ENCODE peak calls at places on chromosomes 16 and 17, in ten cellular contexts. One of them, this sample, is unnamed.

GRCh38 chr17:63140255-63140654 is 174.2 kb downstream of the TANC2 start:
- DNase-seq in heart left ventricle: peak; percentile 12
- DNase-seq in GM10248: no peak
- DNase-seq in colonic mucosa: no peak
- DNase-seq in chondrocyte: no peak
- DNase-seq in A549: no peak
- DNase-seq in fibroblast of lung: no peak
- DNase-seq in GM23338: no peak
- DNase-seq in ovary: no peak
- DNase-seq in AG04450: no peak
- DNase-seq in this sample: no peak

GRCh38 chr17:21201302-21201602 is 12.7 kb downstream of the TMEM11 start:
- DNase-seq in heart left ventricle: no peak
- DNase-seq in GM10248: no peak
- DNase-seq in colonic mucosa: no peak
- DNase-seq in chondrocyte: no peak
- DNase-seq in A549: no peak
- DNase-seq in fibroblast of lung: no peak
- DNase-seq in GM23338: no peak
- DNase-seq in ovary: no peak
- DNase-seq in AG04450: no peak
- DNase-seq in this sample: no peak

GRCh38 chr16:57585051-57585687 is 42.7 kb downstream of the ADGRG5 start:
- DNase-seq in heart left ventricle: no peak
- DNase-seq in GM10248: no peak
- DNase-seq in colonic mucosa: no peak
- DNase-seq in chondrocyte: no peak
- DNase-seq in A549: no peak
- DNase-seq in fibroblast of lung: no peak
- DNase-seq in GM23338: no peak
- DNase-seq in ovary: no peak
- DNase-seq in AG04450: no peak
- DNase-seq in this sample: no peak

GRCh38 chr16:75304521-75305363 is 53.3 kb upstream of the BCAR1 start:
- DNase-seq in heart left ventricle: peak; percentile 44
- DNase-seq in GM10248: no peak
- DNase-seq in colonic mucosa: peak; percentile 73
- DNase-seq in chondrocyte: no peak
- DNase-seq in A549: peak; percentile 23
- DNase-seq in fibroblast of lung: peak; percentile 96
- DNase-seq in GM23338: no peak
- DNase-seq in ovary: peak; percentile 60
- DNase-seq in AG04450: no peak
- DNase-seq in this sample: no peak

GRCh38 chr16:66189951-66190350 is 176.5 kb upstream of the CDH5 start:
- DNase-seq in heart left ventricle: no peak
- DNase-seq in GM10248: no peak
- DNase-seq in colonic mucosa: no peak
- DNase-seq in chondrocyte: no peak
- DNase-seq in A549: no peak
- DNase-seq in fibroblast of lung: peak; percentile 98
- DNase-seq in GM23338: no peak
- DNase-seq in ovary: no peak
- DNase-seq in AG04450: peak; percentile 81
- DNase-seq in this sample: peak; percentile 18

GRCh38 chr17:2551928-2552327 is 40.2 kb upstream of the METTL16 start:
- DNase-seq in heart left ventricle: no peak
- DNase-seq in GM10248: no peak
- DNase-seq in colonic mucosa: no peak
- DNase-seq in chondrocyte: no peak
- DNase-seq in A549: no peak
- DNase-seq in fibroblast of lung: no peak
- DNase-seq in GM23338: no peak
- DNase-seq in ovary: no peak
- DNase-seq in AG04450: no peak
- DNase-seq in this sample: no peak

GRCh38 chr16:54159490-54160080 is 127.0 kb downstream of the IRX3 start:
- DNase-seq in heart left ventricle: no peak
- DNase-seq in GM10248: no peak
- DNase-seq in colonic mucosa: no peak
- DNase-seq in chondrocyte: no peak
- DNase-seq in A549: no peak
- DNase-seq in fibroblast of lung: no peak
- DNase-seq in GM23338: no peak
- DNase-seq in ovary: no peak
- DNase-seq in AG04450: no peak
- DNase-seq in this sample: no peak

GRCh38 chr17:78117027-78117981 is 11.3 kb downstream of the TMC6 start:
- DNase-seq in heart left ventricle: no peak
- DNase-seq in GM10248: no peak
- DNase-seq in colonic mucosa: no peak
- DNase-seq in chondrocyte: peak; percentile 86
- DNase-seq in A549: no peak
- DNase-seq in fibroblast of lung: peak; percentile 20
- DNase-seq in GM23338: peak; percentile 79
- DNase-seq in ovary: no peak
- DNase-seq in AG04450: no peak
- DNase-seq in this sample: no peak

GRCh38 chr17:6491071-6491700 is 46.9 kb downstream of the PIMREG start:
- DNase-seq in heart left ventricle: no peak
- DNase-seq in GM10248: no peak
- DNase-seq in colonic mucosa: no peak
- DNase-seq in chondrocyte: no peak
- DNase-seq in A549: no peak
- DNase-seq in fibroblast of lung: no peak
- DNase-seq in GM23338: peak; percentile 48
- DNase-seq in ovary: no peak
- DNase-seq in AG04450: no peak
- DNase-seq in this sample: no peak

GRCh38 chr17:78341559-78342437 is 18.1 kb downstream of the SOCS3 start:
- DNase-seq in heart left ventricle: peak; percentile 88
- DNase-seq in GM10248: peak; percentile 50
- DNase-seq in colonic mucosa: peak; percentile 79
- DNase-seq in chondrocyte: no peak
- DNase-seq in A549: peak; percentile 83
- DNase-seq in fibroblast of lung: peak; percentile 83
- DNase-seq in GM23338: peak; percentile 88
- DNase-seq in ovary: peak; percentile 79
- DNase-seq in AG04450: no peak
- DNase-seq in this sample: peak; percentile 85

DNA sequence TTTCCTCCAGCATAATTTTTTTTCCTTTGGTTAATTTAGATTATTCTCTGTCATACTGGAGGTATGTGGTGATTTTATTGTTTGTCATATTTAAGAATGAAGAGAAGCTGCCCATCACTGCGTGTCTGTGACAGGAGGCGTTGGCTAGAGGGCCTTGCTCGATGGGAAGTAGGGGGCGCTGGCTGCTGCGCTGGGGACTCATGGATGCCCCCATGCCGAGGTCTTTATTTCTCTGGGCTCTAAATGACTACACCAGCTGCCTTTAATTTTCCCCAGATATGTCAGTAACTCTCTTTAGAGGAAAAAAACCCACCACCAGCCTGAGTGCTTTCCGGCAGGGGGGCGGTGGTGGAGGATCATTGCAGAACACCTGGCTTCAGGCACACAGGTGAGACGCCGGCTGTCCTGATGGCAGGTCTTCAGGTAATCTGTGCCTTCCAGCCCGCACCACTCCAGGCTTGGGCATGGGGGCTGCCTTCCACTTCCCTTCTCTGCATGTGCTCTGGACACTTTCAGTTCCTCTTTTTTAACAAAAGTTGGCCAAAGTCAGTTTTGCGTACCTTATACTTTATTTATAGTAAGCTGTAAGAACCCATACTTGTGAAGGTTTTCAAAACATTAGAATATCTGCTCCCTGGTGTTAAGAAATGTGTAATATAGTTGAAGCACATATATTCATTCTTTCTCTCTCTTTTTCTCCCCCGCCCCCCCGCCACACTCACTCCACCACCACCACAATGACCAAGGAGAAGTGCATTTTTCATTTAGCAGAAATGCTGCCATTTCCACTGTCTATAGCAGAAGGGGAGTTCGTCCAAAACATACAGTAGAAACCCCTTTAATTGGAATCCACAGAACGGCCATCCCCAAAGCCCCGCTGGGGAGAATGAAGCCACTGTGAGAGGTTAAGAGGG is 192.7 kb downstream of the RPTOR start:
- DNase-seq in heart left ventricle: no peak
- DNase-seq in GM10248: peak; percentile 83
- DNase-seq in colonic mucosa: no peak
- DNase-seq in chondrocyte: no peak
- DNase-seq in A549: no peak
- DNase-seq in fibroblast of lung: no peak
- DNase-seq in GM23338: peak; percentile 29
- DNase-seq in ovary: no peak
- DNase-seq in AG04450: no peak
- DNase-seq in this sample: no peak
- TF ChIP-seq CTCF in heart left ventricle: no peak
- TF ChIP-seq CTCF in GM10248: peak; percentile 30
- TF ChIP-seq CTCF in colonic mucosa: no peak
- TF ChIP-seq CTCF in chondrocyte: no peak
- TF ChIP-seq CTCF in A549: no peak
- TF ChIP-seq CTCF in fibroblast of lung: no peak
- TF ChIP-seq CTCF in GM23338: peak; percentile 35
- TF ChIP-seq CTCF in ovary: no peak
- TF ChIP-seq CTCF in AG04450: no peak
- TF ChIP-seq CTCF in this sample: no peak

DNA sequence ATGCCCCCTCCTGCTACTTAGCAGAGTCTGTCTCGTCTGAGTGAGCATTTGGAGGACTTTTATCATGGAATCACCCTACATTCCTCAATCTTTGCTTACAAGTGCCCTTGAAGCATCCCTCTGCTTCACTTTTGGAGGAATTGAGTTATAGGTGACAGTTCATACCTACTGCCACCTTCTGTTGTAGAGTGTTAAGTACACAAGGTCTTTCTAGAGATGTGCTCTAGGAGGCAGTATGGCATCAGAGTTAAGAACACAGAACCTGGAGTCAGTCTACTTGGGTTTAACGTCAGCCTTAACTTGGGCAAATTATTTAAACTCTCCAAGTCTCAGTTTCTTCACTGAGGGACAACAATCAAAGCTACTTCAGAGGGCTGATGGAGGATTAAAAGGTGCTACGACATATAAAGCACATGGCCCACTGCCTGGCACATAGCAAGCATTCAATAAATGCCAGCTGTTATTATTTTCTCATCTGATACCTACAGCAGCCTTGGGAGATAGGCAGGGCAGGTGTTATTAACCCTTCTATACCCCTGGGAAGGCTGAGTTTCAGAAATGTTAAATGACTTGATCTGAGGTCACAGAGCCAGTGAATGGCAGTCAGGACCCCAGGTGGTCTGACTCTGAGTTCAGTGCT is 62.2 kb downstream of the UTP18 start:
- DNase-seq in heart left ventricle: no peak
- DNase-seq in GM10248: no peak
- DNase-seq in colonic mucosa: no peak
- DNase-seq in chondrocyte: no peak
- DNase-seq in A549: peak; percentile 30
- DNase-seq in fibroblast of lung: peak; percentile 10
- DNase-seq in GM23338: peak; percentile 88
- DNase-seq in ovary: no peak
- DNase-seq in AG04450: no peak
- DNase-seq in this sample: no peak
- TF ChIP-seq CTCF in heart left ventricle: no peak
- TF ChIP-seq CTCF in GM10248: peak; percentile 53
- TF ChIP-seq CTCF in colonic mucosa: no peak
- TF ChIP-seq CTCF in chondrocyte: peak; percentile 74
- TF ChIP-seq CTCF in A549: peak; percentile 63
- TF ChIP-seq CTCF in fibroblast of lung: peak; percentile 11
- TF ChIP-seq CTCF in GM23338: peak; percentile 94
- TF ChIP-seq CTCF in ovary: no peak
- TF ChIP-seq CTCF in AG04450: peak; percentile 21
- TF ChIP-seq CTCF in this sample: peak; percentile 74

DNA sequence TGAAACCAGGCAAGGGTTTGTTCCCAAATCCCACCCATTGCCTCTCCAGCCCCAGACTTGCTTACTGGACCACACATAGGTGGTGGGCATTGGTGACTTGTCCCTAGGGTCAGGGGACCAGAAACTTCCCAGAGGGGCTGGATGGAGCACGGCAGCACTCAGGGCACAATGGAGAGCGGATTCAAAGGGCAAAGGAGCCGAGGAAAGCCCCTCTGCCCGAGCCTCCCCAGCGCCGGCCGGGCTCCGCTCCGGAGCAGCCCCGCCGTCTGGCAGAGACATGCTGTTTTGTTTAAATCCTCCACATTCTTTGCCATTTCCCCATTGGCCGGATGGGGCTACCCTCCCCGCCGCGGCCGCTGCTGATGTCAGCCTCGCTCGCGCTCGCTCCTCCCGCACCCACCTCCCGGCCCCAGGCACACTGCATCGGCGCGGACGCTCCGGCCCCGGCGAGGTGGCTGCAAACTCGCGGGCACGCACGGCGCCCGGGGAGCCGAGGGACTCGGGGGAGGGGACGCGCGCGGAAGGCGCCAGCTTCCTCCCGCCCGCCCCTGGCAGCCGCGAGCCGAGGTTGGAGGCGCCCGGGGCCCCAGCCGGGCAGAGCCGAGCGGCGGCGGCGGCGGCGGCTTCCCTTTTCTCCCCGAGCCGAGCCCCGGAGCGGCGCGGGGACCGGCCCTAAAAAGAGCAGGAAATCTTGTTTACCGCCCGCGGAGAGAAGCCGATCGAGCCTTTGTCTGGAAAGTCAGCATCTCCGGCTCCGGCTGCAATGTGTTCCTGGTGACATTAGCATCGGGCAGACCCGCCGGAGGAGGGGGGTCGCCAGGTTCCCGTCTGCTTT is at the start of gene PITPNC1:
- DNase-seq in heart left ventricle: peak; percentile 89
- DNase-seq in GM10248: peak; percentile 86
- DNase-seq in colonic mucosa: peak; percentile 89
- DNase-seq in chondrocyte: peak; percentile 94
- DNase-seq in A549: peak; percentile 86
- DNase-seq in fibroblast of lung: peak; percentile 88
- DNase-seq in GM23338: peak; percentile 93
- DNase-seq in ovary: peak; percentile 81
- DNase-seq in AG04450: peak; percentile 61
- DNase-seq in this sample: peak; percentile 77
- TF ChIP-seq CTCF in heart left ventricle: no peak
- TF ChIP-seq CTCF in GM10248: no peak
- TF ChIP-seq CTCF in colonic mucosa: no peak
- TF ChIP-seq CTCF in chondrocyte: no peak
- TF ChIP-seq CTCF in A549: peak; percentile 14
- TF ChIP-seq CTCF in fibroblast of lung: peak; percentile 0
- TF ChIP-seq CTCF in GM23338: no peak
- TF ChIP-seq CTCF in ovary: peak; percentile 37
- TF ChIP-seq CTCF in AG04450: no peak
- TF ChIP-seq CTCF in this sample: peak; percentile 21

DNA sequence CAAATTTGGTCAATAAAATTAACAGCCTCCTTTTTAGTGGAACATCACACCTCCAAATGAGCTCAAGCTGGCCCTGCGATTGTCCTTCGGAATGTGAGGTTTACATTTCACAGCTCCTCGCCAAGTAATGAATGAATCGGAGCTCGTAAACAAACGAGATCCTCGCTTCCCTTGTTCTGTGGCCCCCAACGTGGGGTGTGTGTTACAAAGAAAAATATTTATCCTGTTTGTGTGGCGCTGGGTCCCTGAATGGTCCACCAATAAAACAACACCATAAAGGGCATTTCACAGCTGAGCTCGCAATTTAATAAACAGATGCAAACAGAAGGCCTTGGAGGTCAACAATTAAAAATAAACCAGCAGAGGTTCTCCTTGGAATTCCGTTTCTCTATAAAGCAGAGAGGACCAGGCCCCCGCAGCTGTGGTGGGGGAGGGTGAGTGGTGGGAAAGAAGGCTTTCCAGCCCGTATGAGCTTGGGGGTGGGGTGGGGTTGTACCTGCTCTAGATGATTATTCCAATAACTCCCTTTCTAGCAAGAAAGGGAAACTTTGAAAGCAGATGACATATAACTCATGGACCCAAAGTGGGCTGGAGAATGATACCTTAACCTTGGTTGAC is 393.9 kb upstream of the SALL1 start:
- DNase-seq in heart left ventricle: no peak
- DNase-seq in GM10248: no peak
- DNase-seq in colonic mucosa: no peak
- DNase-seq in chondrocyte: no peak
- DNase-seq in A549: no peak
- DNase-seq in fibroblast of lung: no peak
- DNase-seq in GM23338: peak; percentile 61
- DNase-seq in ovary: no peak
- DNase-seq in AG04450: no peak
- DNase-seq in this sample: no peak
- TF ChIP-seq CTCF in heart left ventricle: no peak
- TF ChIP-seq CTCF in GM10248: no peak
- TF ChIP-seq CTCF in colonic mucosa: no peak
- TF ChIP-seq CTCF in chondrocyte: no peak
- TF ChIP-seq CTCF in A549: no peak
- TF ChIP-seq CTCF in fibroblast of lung: no peak
- TF ChIP-seq CTCF in GM23338: no peak
- TF ChIP-seq CTCF in ovary: no peak
- TF ChIP-seq CTCF in AG04450: no peak
- TF ChIP-seq CTCF in this sample: no peak

This sample was measured in dorsolateral prefrontal cortex.